ENCODE peak calls at places on chromosomes 4 and X, in six cellular contexts. Q is endodermal cell, U is skeletal muscle cell, O is tibial artery, V is vagina, H is upper lobe of left lung. Y is an unnamed sample.

GRCh38 chrX:97389761-97390192 is 506.1 kb downstream of the RPA4 start:
- DNase-seq in Q (no peak), H (no peak), O (no peak), U (peak), V (no peak), Y (peak)

GRCh38 chr4:76590847-76591281 is 155.8 kb downstream of the SHROOM3 start:
- DNase-seq in H (no peak), U (no peak), Q (no peak), O (no peak), V (no peak), Y (peak)

GRCh38 chrX:47579537-47579936 is 2.7 kb upstream of the TIMP1 start:
- DNase-seq in O (no peak), V (no peak), H (no peak), Q (no peak), U (peak), Y (no peak)

GRCh38 chrX:48475295-48475694 is 704 bp upstream of the FTSJ1 start:
- DNase-seq in U (no peak), H (no peak), O (no peak), V (no peak), Q (no peak), Y (no peak)

GRCh38 chrX:20149326-20149725 is 7.7 kb upstream of the EIF1AX start:
- DNase-seq in H (no peak), V (no peak), O (no peak), U (no peak), Q (no peak), Y (no peak)

GRCh38 chr4:152065545-152065944 is 304.7 kb upstream of the GATB start:
- DNase-seq in H (no peak), V (no peak), U (no peak), Q (no peak), O (no peak), Y (no peak)

GRCh38 chr4:173040200-173040599 is 128.4 kb upstream of the GALNT7 start:
- DNase-seq in Q (no peak), V (no peak), U (peak), H (no peak), O (peak), Y (peak)

GRCh38 chrX:150879855-150880807 is 18.3 kb downstream of the CD99L2 start:
- DNase-seq in O (no peak), U (no peak), H (no peak), V (no peak), Q (no peak), Y (no peak)

GRCh38 chr4:54726907-54727306 is 69.2 kb downstream of the KIT start:
- DNase-seq in H (no peak), O (no peak), V (no peak), U (no peak), Q (no peak), Y (no peak)

GRCh38 chrX:141468940-141469339 is 115.6 kb downstream of the SPANXA1 start:
- DNase-seq in H (no peak), Q (no peak), U (no peak), V (no peak), O (no peak), Y (no peak)

GRCh38 chrX:136622568-136622967 is 25.4 kb upstream of the CD40LG start:
- DNase-seq in V (no peak), H (no peak), U (no peak), Q (no peak), O (no peak), Y (no peak)

GRCh38 chr4:90883519-90883918 is 756.3 kb downstream of the CCSER1 start:
- DNase-seq in U (no peak), Q (no peak), H (no peak), V (no peak), O (no peak), Y (no peak)

GRCh38 chr4:150501019-150501727 is 80.8 kb upstream of the MAB21L2 start:
- DNase-seq in V (no peak), U (peak), H (no peak), O (no peak), Q (no peak), Y (no peak)

GRCh38 chrX:119155416-119156035 is 27.9 kb upstream of the KIAA1210 start:
- DNase-seq in O (no peak), H (no peak), Q (no peak), V (no peak), U (peak), Y (no peak)

GRCh38 chr4:43337707-43338106 is 445.2 kb downstream of the GRXCR1 start:
- DNase-seq in U (no peak), O (no peak), V (no peak), H (no peak), Q (no peak), Y (no peak)

GRCh38 chrX:40068048-40068447 is 29.7 kb downstream of the BCOR start:
- DNase-seq in H (no peak), O (no peak), V (no peak), Q (no peak), U (no peak), Y (no peak)

GRCh38 chr4:7190668-7191545 is 1.4 kb upstream of the SORCS2 start:
- DNase-seq in U (no peak), Q (peak), H (no peak), O (peak), V (no peak), Y (no peak)

GRCh38 chr4:90074322-90074886 is 52.8 kb upstream of the CCSER1 start:
- DNase-seq in V (no peak), H (no peak), U (no peak), O (no peak), Q (peak), Y (no peak)

GRCh38 chr4:156537275-156537674 is 434.3 kb downstream of the PDGFC start:
- DNase-seq in V (no peak), H (no peak), O (no peak), U (no peak), Q (no peak), Y (no peak)

GRCh38 chrX:29560065-29560464 is 655.3 kb upstream of the MAGEB2 start:
- DNase-seq in H (no peak), V (no peak), U (no peak), Q (no peak), O (no peak), Y (no peak)

GRCh38 chrX:31497086-31497485 is 425.2 kb upstream of the FTHL17 start:
- DNase-seq in O (no peak), U (peak), H (no peak), V (no peak), Q (no peak), Y (no peak)

GRCh38 chr4:36269533-36269932 is 11.9 kb upstream of the DTHD1 start:
- DNase-seq in O (no peak), Q (no peak), H (no peak), U (no peak), V (no peak), Y (no peak)

GRCh38 chr4:127601029-127601428 is 31.7 kb upstream of the INTU start:
- DNase-seq in Q (no peak), O (no peak), U (no peak), H (no peak), V (no peak), Y (no peak)

GRCh38 chr4:150072906-150073714 is 5.1 kb upstream of the DCLK2 start:
- DNase-seq in U (peak), Q (no peak), O (no peak), V (no peak), H (no peak), Y (no peak)

GRCh38 chr4:74006009-74006476 is 7.6 kb upstream of the CXCL5 start:
- DNase-seq in Q (no peak), V (no peak), H (no peak), O (no peak), U (peak), Y (peak)

GRCh38 chr4:43379001-43379400 is 486.5 kb downstream of the GRXCR1 start:
- DNase-seq in V (no peak), O (no peak), U (no peak), H (no peak), Q (no peak), Y (no peak)

GRCh38 chr4:2259036-2259540 is 2.8 kb downstream of the MXD4 start:
- DNase-seq in Q (peak), V (no peak), O (peak), H (peak), U (no peak), Y (no peak)

GRCh38 chr4:129394635-129395034 is 298.7 kb downstream of the C4orf33 start:
- DNase-seq in U (no peak), O (no peak), Q (no peak), H (no peak), V (no peak), Y (no peak)

GRCh38 chrX:40173662-40174593 is 76.2 kb upstream of the BCOR start:
- DNase-seq in H (peak), U (no peak), V (peak), O (no peak), Q (peak), Y (peak)

GRCh38 chr4:166043801-166044200 is 170.8 kb downstream of the TLL1 start:
- DNase-seq in H (no peak), O (no peak), U (no peak), Q (no peak), V (no peak), Y (no peak)

DNA sequence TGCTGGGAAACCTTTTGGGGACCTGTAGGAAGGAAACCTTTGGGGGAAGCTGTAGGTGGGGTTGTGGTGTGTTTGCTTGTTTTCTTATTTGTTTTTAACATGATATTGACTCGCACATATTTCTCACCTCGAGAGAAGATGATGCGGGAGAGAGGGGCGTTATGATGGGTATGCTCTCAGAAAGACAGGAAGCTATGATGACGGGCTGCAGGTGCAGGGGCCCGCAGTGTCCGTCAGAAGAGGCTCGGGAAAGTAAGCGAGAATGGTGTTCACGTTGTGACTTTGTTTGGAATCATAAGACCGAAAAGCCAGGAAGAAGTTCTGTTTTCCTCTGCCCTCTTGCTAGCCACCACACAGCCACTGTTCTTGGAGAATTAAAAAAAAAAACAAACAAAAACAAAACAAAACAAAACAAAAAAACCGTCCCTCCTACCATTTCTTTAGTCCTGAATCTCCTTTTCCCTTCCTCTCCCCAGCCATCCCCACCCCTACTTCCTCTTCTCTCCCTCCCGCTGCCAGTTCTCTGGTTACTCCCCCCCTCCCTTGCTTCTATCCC is 369 bp upstream of the BMP3 start:
- DNase-seq in U (no peak), V (no peak), Q (no peak), H (no peak), O (no peak), Y (no peak)
- H3K4me3 ChIP-seq in U (peak), V (peak), Q (peak), H (no peak), O (peak), Y (peak)

DNA sequence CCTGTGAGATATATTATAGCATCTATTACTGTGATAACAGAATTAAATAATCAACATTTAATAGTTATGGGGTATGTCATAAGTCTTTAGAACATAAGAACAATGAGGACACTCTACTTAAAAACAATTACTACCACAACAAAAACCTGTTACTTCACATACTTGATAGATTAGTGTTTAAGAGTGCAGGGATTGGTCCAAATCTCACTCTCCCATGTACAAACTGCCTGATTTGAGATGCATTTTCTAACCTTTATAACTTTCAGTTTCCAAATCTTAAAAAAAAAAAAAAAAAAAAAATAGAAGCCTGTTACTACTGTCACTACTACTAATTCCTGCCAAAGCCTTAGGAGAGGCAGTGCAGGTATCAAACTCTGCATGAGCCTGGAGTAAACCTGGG is 5.6 kb downstream of the PCDH18 start:
- DNase-seq in O (no peak), H (no peak), V (no peak), Q (no peak), U (no peak), Y (no peak)
- H3K4me3 ChIP-seq in O (peak), H (no peak), V (no peak), Q (no peak), U (peak), Y (no peak)

DNA sequence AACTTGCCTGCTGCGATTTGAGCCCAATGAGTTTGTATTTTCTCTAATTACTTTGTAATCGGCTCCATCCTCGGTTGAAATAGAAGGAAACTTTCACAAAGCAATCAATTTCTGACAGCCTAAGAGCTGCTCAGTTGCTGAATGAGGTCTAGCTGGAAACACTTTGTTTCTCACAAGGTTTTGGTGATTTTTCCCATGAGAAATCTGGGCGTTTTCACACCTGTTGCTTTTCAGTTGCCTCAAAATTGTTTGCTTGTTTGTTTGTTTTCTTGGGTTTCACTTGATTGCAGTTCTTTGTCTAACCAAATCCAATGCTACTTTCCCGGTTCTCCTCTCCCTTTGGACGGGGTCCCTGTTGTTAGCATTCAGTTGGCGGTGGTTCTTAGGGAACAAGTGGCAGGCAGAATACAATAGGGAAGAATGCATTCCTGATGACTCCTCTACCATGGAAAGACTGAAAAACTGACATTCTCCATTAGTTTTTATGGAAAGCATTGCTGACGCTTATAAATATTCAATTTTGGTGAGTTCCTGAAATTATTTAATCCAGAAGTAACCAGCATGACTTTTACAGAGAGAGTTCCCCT is 135.5 kb downstream of the PALLD start:
- DNase-seq in H (no peak), Q (peak), V (no peak), U (no peak), O (no peak), Y (no peak)
- H3K4me3 ChIP-seq in H (no peak), Q (peak), V (peak), U (peak), O (peak), Y (peak)

GRCh38 chrX:153829549-153829798 is 870 bp downstream of the PDZD4 start:
- DNase-seq in V (no peak), H (peak), O (no peak), U (no peak), Q (no peak), Y (no peak)
- H3K4me3 ChIP-seq in V (peak), H (no peak), O (peak), U (no peak), Q (peak), Y (peak)

GRCh38 chrX:128653524-128653923 is 601.3 kb upstream of the ACTRT1 start:
- DNase-seq in O (no peak), Q (peak), V (no peak), H (no peak), U (no peak), Y (no peak)
- H3K4me3 ChIP-seq in O (no peak), Q (no peak), V (no peak), H (no peak), U (no peak), Y (no peak)

DNA sequence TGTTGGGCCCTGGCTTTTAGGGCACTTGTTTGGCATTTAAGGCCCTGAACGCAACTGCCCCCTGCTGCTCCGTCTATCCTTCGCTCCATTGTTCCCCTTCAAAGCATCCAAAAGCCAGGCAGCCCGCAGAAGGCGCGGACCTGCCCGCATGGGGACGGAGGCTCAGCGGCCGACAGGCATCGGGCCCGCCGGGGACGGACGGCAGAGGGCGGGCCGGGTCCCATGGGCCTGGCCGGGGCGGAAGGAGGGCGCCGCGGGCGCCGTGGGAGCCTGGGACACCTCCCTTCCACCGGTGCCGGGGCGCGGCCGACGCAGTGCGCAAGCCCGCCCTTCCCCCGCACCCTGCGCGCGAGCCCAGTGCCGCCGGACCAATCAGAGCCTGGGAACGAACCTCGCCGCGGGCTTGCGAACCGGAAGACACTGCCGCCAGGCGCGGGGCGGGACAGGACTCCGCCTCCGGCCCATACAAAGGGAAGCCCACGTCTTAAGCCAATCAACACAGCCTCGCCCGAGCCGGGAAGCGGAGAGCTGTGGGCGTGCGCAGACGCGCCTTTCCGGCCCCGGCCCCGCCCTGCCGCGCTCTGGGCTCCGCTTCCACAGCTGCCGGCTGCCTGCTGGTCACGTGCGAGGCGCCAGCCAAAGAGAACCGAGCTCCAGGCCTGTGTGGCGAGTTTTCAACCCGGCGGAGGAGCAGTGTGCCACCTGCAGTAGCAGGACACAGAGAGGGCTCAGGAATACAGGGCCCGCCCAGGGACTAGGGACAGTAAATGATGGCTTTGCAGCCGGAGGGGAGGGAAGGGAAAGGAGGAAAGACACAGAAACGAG is 2.1 kb upstream of the ARHGAP4 start:
- DNase-seq in Q (peak), V (no peak), U (peak), O (peak), H (peak), Y (peak)
- H3K4me3 ChIP-seq in Q (peak), V (peak), U (peak), O (peak), H (peak), Y (peak)

Y was measured in SJCRH30.